ENCODE peak calls at places on chromosomes 2 and 18, in seven cellular contexts. One of them, this sample, is unnamed.

GRCh38 chr2:21256006-21256405 is 132.2 kb downstream of the TDRD15 start:
- DNase-seq in ascending aorta: peak; percentile 28
- DNase-seq in right lobe of liver: no peak
- DNase-seq in Peyer's patch: no peak
- DNase-seq in lower lobe of right lung: no peak
- DNase-seq in psoas muscle: no peak
- DNase-seq in thyroid gland: no peak
- DNase-seq in this sample: no peak

GRCh38 chr2:232877940-232878511 is 8.0 kb downstream of the SNORC start:
- DNase-seq in thyroid gland: no peak
- DNase-seq in Peyer's patch: no peak
- DNase-seq in right lobe of liver: peak; percentile 44
- DNase-seq in ascending aorta: no peak
- DNase-seq in psoas muscle: no peak
- DNase-seq in lower lobe of right lung: peak; percentile 20
- DNase-seq in this sample: no peak

GRCh38 chr2:171702781-171703556 is 15.7 kb downstream of the DYNC1I2 start:
- DNase-seq in lower lobe of right lung: no peak
- DNase-seq in psoas muscle: no peak
- DNase-seq in ascending aorta: no peak
- DNase-seq in thyroid gland: no peak
- DNase-seq in Peyer's patch: no peak
- DNase-seq in right lobe of liver: no peak
- DNase-seq in this sample: no peak

GRCh38 chr18:77392323-77392722 is 142.7 kb downstream of the GALR1 start:
- DNase-seq in Peyer's patch: no peak
- DNase-seq in lower lobe of right lung: no peak
- DNase-seq in thyroid gland: no peak
- DNase-seq in right lobe of liver: no peak
- DNase-seq in psoas muscle: no peak
- DNase-seq in ascending aorta: no peak
- DNase-seq in this sample: no peak

GRCh38 chr2:219245899-219246230 is 586 bp downstream of the STK16 start:
- DNase-seq in right lobe of liver: no peak
- DNase-seq in thyroid gland: no peak
- DNase-seq in psoas muscle: no peak
- DNase-seq in ascending aorta: no peak
- DNase-seq in Peyer's patch: no peak
- DNase-seq in lower lobe of right lung: no peak
- DNase-seq in this sample: no peak

GRCh38 chr2:58081000-58081399 is 34.4 kb downstream of the VRK2 start:
- DNase-seq in right lobe of liver: no peak
- DNase-seq in lower lobe of right lung: no peak
- DNase-seq in Peyer's patch: no peak
- DNase-seq in ascending aorta: no peak
- DNase-seq in thyroid gland: no peak
- DNase-seq in psoas muscle: no peak
- DNase-seq in this sample: no peak

GRCh38 chr2:28399946-28400345 is 7.3 kb downstream of the FOSL2 start:
- DNase-seq in Peyer's patch: no peak
- DNase-seq in lower lobe of right lung: no peak
- DNase-seq in thyroid gland: no peak
- DNase-seq in psoas muscle: no peak
- DNase-seq in ascending aorta: no peak
- DNase-seq in right lobe of liver: no peak
- DNase-seq in this sample: no peak

GRCh38 chr2:187504312-187504921 is 49.8 kb downstream of the TFPI start:
- DNase-seq in ascending aorta: no peak
- DNase-seq in psoas muscle: no peak
- DNase-seq in thyroid gland: no peak
- DNase-seq in lower lobe of right lung: no peak
- DNase-seq in right lobe of liver: no peak
- DNase-seq in Peyer's patch: no peak
- DNase-seq in this sample: no peak

GRCh38 chr2:43426305-43427031 is 169.4 kb downstream of the THADA start:
- DNase-seq in ascending aorta: no peak
- DNase-seq in psoas muscle: peak; percentile 30
- DNase-seq in thyroid gland: peak; percentile 62
- DNase-seq in lower lobe of right lung: peak; percentile 57
- DNase-seq in right lobe of liver: no peak
- DNase-seq in Peyer's patch: peak; percentile 87
- DNase-seq in this sample: no peak

DNA sequence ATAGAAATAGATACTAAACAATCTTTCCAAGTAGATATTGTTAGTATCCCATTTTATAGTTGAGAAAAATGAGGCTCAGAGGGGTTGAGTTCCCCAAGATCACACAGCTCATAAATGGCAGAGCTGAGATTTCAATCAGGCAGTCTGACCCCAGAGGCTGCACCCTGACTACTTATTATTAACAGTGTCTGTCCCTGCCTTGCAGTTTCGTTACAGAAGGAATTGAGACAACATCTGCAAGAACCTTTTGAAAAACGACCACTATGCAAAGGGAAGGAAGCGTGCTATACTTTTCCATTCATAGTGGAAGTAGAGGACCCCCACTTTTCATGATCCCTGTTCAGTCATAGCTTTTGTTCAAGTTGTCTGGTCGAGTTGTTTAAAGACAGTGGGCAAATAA is 53.2 kb upstream of the SEC11C start:
- DNase-seq in thyroid gland: no peak
- DNase-seq in right lobe of liver: no peak
- DNase-seq in ascending aorta: no peak
- DNase-seq in Peyer's patch: no peak
- DNase-seq in lower lobe of right lung: no peak
- DNase-seq in psoas muscle: no peak
- DNase-seq in this sample: no peak
- H3K27ac ChIP-seq in thyroid gland: no peak overlapping the region
- H3K27ac ChIP-seq in right lobe of liver: no peak overlapping the region
- H3K27ac ChIP-seq in ascending aorta: no peak overlapping the region
- H3K27ac ChIP-seq in Peyer's patch: no peak overlapping the region
- H3K27ac ChIP-seq in lower lobe of right lung: no peak overlapping the region
- H3K27ac ChIP-seq in psoas muscle: no peak overlapping the region
- H3K27ac ChIP-seq in this sample: no peak overlapping the region

GRCh38 chr2:240956161-240956934 is 42.1 kb upstream of the SNED1 start:
- DNase-seq in Peyer's patch: peak; percentile 29
- DNase-seq in psoas muscle: peak; percentile 5
- DNase-seq in thyroid gland: peak; percentile 85
- DNase-seq in ascending aorta: no peak
- DNase-seq in lower lobe of right lung: no peak
- DNase-seq in right lobe of liver: no peak
- DNase-seq in this sample: no peak
- TF ChIP-seq CTCF in Peyer's patch: no peak
- TF ChIP-seq CTCF in psoas muscle: no peak
- TF ChIP-seq CTCF in thyroid gland: no peak
- TF ChIP-seq CTCF in ascending aorta: no peak
- TF ChIP-seq CTCF in lower lobe of right lung: no peak
- TF ChIP-seq CTCF in right lobe of liver: no peak
- TF ChIP-seq CTCF in this sample: no peak

GRCh38 chr18:10037181-10037580 is 123.4 kb downstream of the VAPA start:
- DNase-seq in right lobe of liver: no peak
- DNase-seq in ascending aorta: no peak
- DNase-seq in lower lobe of right lung: no peak
- DNase-seq in Peyer's patch: no peak
- DNase-seq in thyroid gland: no peak
- DNase-seq in psoas muscle: no peak
- DNase-seq in this sample: no peak

GRCh38 chr18:10033038-10033437 is 119.2 kb downstream of the VAPA start:
- DNase-seq in Peyer's patch: no peak
- DNase-seq in psoas muscle: no peak
- DNase-seq in thyroid gland: no peak
- DNase-seq in right lobe of liver: no peak
- DNase-seq in lower lobe of right lung: no peak
- DNase-seq in ascending aorta: no peak
- DNase-seq in this sample: no peak

GRCh38 chr18:10036479-10036878 is 122.7 kb downstream of the VAPA start:
- DNase-seq in right lobe of liver: no peak
- DNase-seq in lower lobe of right lung: no peak
- DNase-seq in ascending aorta: no peak
- DNase-seq in psoas muscle: no peak
- DNase-seq in thyroid gland: no peak
- DNase-seq in Peyer's patch: no peak
- DNase-seq in this sample: no peak

GRCh38 chr18:10038268-10038667 is 124.5 kb downstream of the VAPA start:
- DNase-seq in right lobe of liver: no peak
- DNase-seq in thyroid gland: no peak
- DNase-seq in Peyer's patch: no peak
- DNase-seq in ascending aorta: no peak
- DNase-seq in lower lobe of right lung: no peak
- DNase-seq in psoas muscle: no peak
- DNase-seq in this sample: no peak

DNA sequence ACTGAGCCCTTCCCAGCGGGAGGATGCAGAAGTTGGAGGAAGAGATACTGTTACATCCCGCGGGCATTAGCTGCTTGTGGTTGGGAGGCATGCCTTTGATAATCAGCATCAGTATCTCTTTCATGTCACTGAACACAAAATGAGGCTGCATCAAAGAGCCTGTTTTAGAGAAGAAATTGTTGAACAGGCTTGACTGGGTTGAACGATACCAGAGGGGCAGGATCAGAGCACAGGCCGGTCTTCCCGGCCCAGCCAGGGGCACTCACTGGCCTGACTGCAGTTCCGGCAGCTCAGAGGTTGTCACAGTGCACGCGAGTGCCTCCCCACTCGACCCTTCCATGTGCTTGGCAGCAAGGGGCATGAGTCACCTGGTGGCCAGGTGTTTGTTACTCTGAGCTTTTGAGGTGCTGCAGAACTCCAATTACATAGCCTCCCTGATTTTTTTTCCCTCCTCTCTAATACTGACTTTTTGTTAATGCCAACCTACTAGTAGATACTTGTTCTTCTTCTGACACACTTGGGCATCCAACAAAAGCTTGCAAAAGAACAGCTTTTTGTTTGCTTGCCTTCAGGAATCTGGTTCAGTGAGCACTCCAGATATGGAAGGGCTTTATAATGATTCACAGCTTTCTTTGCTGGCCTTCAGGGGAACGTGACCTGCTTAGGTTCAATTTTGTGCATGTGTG is 121.6 kb downstream of the VAPA start:
- DNase-seq in psoas muscle: no peak
- DNase-seq in Peyer's patch: no peak
- DNase-seq in lower lobe of right lung: peak; percentile 78
- DNase-seq in ascending aorta: no peak
- DNase-seq in right lobe of liver: no peak
- DNase-seq in thyroid gland: peak; percentile 76
- DNase-seq in this sample: no peak
- H3K4me3 ChIP-seq in psoas muscle: no peak overlapping the region
- H3K4me3 ChIP-seq in Peyer's patch: no peak overlapping the region
- H3K4me3 ChIP-seq in lower lobe of right lung: no peak overlapping the region
- H3K4me3 ChIP-seq in ascending aorta: no peak overlapping the region
- H3K4me3 ChIP-seq in right lobe of liver: no peak overlapping the region
- H3K4me3 ChIP-seq in thyroid gland: no peak overlapping the region
- H3K4me3 ChIP-seq in this sample: no peak overlapping the region

DNA sequence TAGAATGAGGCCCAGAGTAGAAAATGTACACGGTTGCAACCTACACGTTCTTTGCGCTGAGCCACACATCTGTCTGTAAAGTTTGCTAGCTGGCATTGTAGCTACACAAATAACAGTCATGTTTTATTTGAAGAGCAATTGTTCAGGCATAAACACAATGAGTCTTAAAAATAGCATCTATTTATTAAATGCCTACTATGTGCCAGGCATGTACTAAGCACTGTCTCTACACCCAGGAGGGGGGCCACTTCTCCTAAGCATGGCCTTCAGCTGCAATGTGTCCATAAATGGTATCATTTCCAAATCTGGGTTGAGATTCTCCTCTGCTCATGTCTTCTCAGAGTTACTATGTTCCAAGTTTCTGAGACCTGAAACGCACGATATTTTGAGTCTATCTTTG is 156.1 kb upstream of the LMAN1 start:
- DNase-seq in thyroid gland: no peak
- DNase-seq in psoas muscle: no peak
- DNase-seq in ascending aorta: no peak
- DNase-seq in lower lobe of right lung: no peak
- DNase-seq in Peyer's patch: no peak
- DNase-seq in right lobe of liver: no peak
- DNase-seq in this sample: no peak
- H3K27ac ChIP-seq in thyroid gland: peak overlapping the region; percentile 50
- H3K27ac ChIP-seq in psoas muscle: no peak overlapping the region
- H3K27ac ChIP-seq in ascending aorta: no peak overlapping the region
- H3K27ac ChIP-seq in lower lobe of right lung: no peak overlapping the region
- H3K27ac ChIP-seq in Peyer's patch: no peak overlapping the region
- H3K27ac ChIP-seq in right lobe of liver: no peak overlapping the region
- H3K27ac ChIP-seq in this sample: no peak overlapping the region

This sample was measured in thoracic aorta.